ENCODE peak calls at places on chromosomes 6 and 20, in five cellular contexts. Y, W, P, N and C are unnamed samples.

GRCh38 chr6:169454204-169454871 is 200.7 kb upstream of the THBS2 start:
- DNase-seq in P (peak; percentile 83), W (no peak), Y (no peak), N (no peak), C (no peak)

GRCh38 chr20:20466341-20466879 is 98.5 kb downstream of the INSM1 start:
- DNase-seq in W (no peak), Y (no peak), N (no peak), P (no peak), C (no peak)

GRCh38 chr20:43590036-43590391 is 723 bp upstream of the IFT52 start:
- DNase-seq in Y (peak; percentile 40), W (peak; percentile 51), N (peak; percentile 26), P (peak; percentile 22), C (peak; percentile 22)

GRCh38 chr20:12575352-12576095 is 433.2 kb upstream of the SPTLC3 start:
- DNase-seq in W (no peak), P (peak; percentile 71), Y (no peak), N (no peak), C (peak; percentile 61)

GRCh38 chr6:135535989-135536414 is 38.5 kb upstream of the AHI1 start:
- DNase-seq in Y (peak; percentile 22), P (no peak), W (peak; percentile 50), N (no peak), C (no peak)

GRCh38 chr20:58216334-58216733 is 12.1 kb downstream of the ANKRD60 start:
- DNase-seq in N (no peak), P (no peak), W (no peak), Y (no peak), C (no peak)

GRCh38 chr20:19620471-19620870 is 137.6 kb upstream of the RIN2 start:
- DNase-seq in W (no peak), Y (no peak), P (no peak), N (no peak), C (no peak)

GRCh38 chr6:112620832-112621569 is 273.9 kb downstream of the RFPL4B start:
- DNase-seq in Y (no peak), W (no peak), N (no peak), P (no peak), C (no peak)

GRCh38 chr6:104789770-104790190 is 69.9 kb downstream of the HACE1 start:
- DNase-seq in W (peak; percentile 17), N (peak; percentile 3), P (no peak), Y (no peak), C (no peak)

GRCh38 chr20:5933802-5934436 is 16.4 kb downstream of the TRMT6 start:
- DNase-seq in P (no peak), N (no peak), W (peak; percentile 32), Y (peak; percentile 65), C (no peak)

GRCh38 chr6:15086273-15087158 is 159.4 kb upstream of the JARID2 start:
- DNase-seq in N (no peak), Y (no peak), W (no peak), P (no peak), C (no peak)

GRCh38 chr20:4068708-4069107 is 53.4 kb upstream of the RNF24 start:
- DNase-seq in W (no peak), P (no peak), N (no peak), Y (no peak), C (no peak)

GRCh38 chr6:81263531-81264168 is 488.8 kb downstream of the TENT5A start:
- DNase-seq in N (no peak), W (no peak), Y (no peak), P (no peak), C (no peak)

GRCh38 chr6:155349129-155349528 is 34.8 kb upstream of the TFB1M start:
- DNase-seq in W (no peak), P (no peak), Y (no peak), N (no peak), C (no peak)

GRCh38 chr20:14717124-14718004 is 380.0 kb upstream of the FLRT3 start:
- DNase-seq in Y (no peak), P (no peak), W (no peak), N (no peak), C (no peak)

GRCh38 chr6:35370799-35371493 is 28.6 kb downstream of the PPARD start:
- DNase-seq in N (no peak), W (no peak), P (no peak), Y (peak; percentile 75), C (no peak)

GRCh38 chr6:170464524-170464979 is 88.6 kb downstream of the PSMB1 start:
- DNase-seq in Y (no peak), N (peak; percentile 53), W (no peak), P (no peak), C (no peak)